ENCODE peak calls at places on chromosome 14, in nine cellular contexts. W is prostate gland, Y is endothelial cell of umbilical vein, E is spleen, C is K562, Q is body of pancreas, U is stomach, M is sigmoid colon, P is esophagus muscularis mucosa. K is an unnamed sample.
A peak's percentile ranks its signal among the peaks of the same experiment; 100 is the strongest.

GRCh38 chr14:105150368-105151111 is 18.0 kb downstream of the JAG2 start:
- DNase-seq in Y (no peak), P (no peak), M (no peak), C (no peak), E (peak; percentile 75), W (no peak), Q (no peak), U (no peak), K (no peak)

GRCh38 chr14:71209888-71210287 is 302.6 kb downstream of the PCNX1 start:
- DNase-seq in W (no peak), Y (no peak), U (no peak), P (no peak), Q (no peak), C (no peak), M (no peak), E (no peak), K (no peak)

GRCh38 chr14:83096092-83096491 is 1562.4 kb upstream of the SEL1L start:
- DNase-seq in E (no peak), W (no peak), C (no peak), Q (no peak), P (no peak), Y (no peak), M (no peak), U (no peak), K (no peak)

GRCh38 chr14:78921856-78922255 is 751.7 kb downstream of the NRXN3 start:
- DNase-seq in E (no peak), M (no peak), W (no peak), U (no peak), C (no peak), P (no peak), Q (no peak), Y (peak; percentile 92), K (no peak)

GRCh38 chr14:102589761-102590290 is 2.6 kb upstream of the RCOR1 start:
- DNase-seq in C (no peak), U (no peak), P (no peak), Q (no peak), E (peak; percentile 73), W (no peak), M (no peak), Y (no peak), K (no peak)

GRCh38 chr14:67618617-67619063 is 1.1 kb upstream of the ARG2 start:
- DNase-seq in E (no peak), C (peak; percentile 68), Q (peak; percentile 33), M (no peak), U (no peak), Y (peak; percentile 82), W (peak; percentile 22), P (no peak), K (no peak)

GRCh38 chr14:87483651-87484260 is 509.2 kb downstream of the GALC start:
- DNase-seq in E (no peak), C (no peak), M (no peak), Q (peak; percentile 4), P (no peak), W (no peak), Y (no peak), U (peak; percentile 55), K (no peak)

GRCh38 chr14:89826581-89826980 is 127.9 kb downstream of the EFCAB11 start:
- DNase-seq in C (no peak), M (no peak), P (no peak), Y (no peak), Q (no peak), E (no peak), W (no peak), U (no peak), K (no peak)

GRCh38 chr14:93935213-93935612 is 8.1 kb downstream of the FAM181A start:
- DNase-seq in C (no peak), Y (no peak), P (no peak), W (no peak), U (no peak), M (no peak), Q (no peak), E (no peak), K (no peak)

GRCh38 chr14:54381821-54382220 is 15.0 kb upstream of the CDKN3 start:
- DNase-seq in P (no peak), Q (no peak), W (no peak), C (no peak), U (no peak), Y (no peak), M (no peak), E (no peak), K (no peak)

GRCh38 chr14:26702721-26703250 is 105.0 kb upstream of the NOVA1 start:
- DNase-seq in C (no peak), U (no peak), E (no peak), W (no peak), Q (no peak), Y (no peak), M (no peak), P (no peak), K (no peak)

GRCh38 chr14:102279688-102280348 is 25.1 kb downstream of the MOK start:
- DNase-seq in M (no peak), U (no peak), E (no peak), Q (peak; percentile 48), W (no peak), P (no peak), C (no peak), Y (no peak), K (no peak)

GRCh38 chr14:70498191-70498590 is 36.6 kb downstream of the ADAM20 start:
- DNase-seq in M (no peak), E (no peak), Q (no peak), W (no peak), C (no peak), P (no peak), Y (no peak), U (no peak), K (no peak)

GRCh38 chr14:90810808-90811207 is 5.4 kb downstream of the TTC7B start:
- DNase-seq in Q (no peak), Y (no peak), M (no peak), P (no peak), E (no peak), C (no peak), U (no peak), W (no peak), K (no peak)

GRCh38 chr14:51462182-51462581 is 189.5 kb upstream of the FRMD6 start:
- DNase-seq in U (no peak), C (no peak), P (peak; percentile 45), M (no peak), Y (no peak), Q (no peak), E (no peak), W (no peak), K (no peak)

GRCh38 chr14:94536836-94537235 is 24.4 kb upstream of the SERPINA4 start:
- DNase-seq in W (no peak), Q (no peak), M (no peak), P (no peak), U (no peak), Y (no peak), C (peak; percentile 2), E (no peak), K (peak; percentile 6)

GRCh38 chr14:38138581-38139138 is 69.0 kb upstream of the SSTR1 start:
- DNase-seq in Q (no peak), M (no peak), Y (no peak), C (no peak), E (no peak), U (no peak), W (no peak), P (no peak), K (no peak)

GRCh38 chr14:102610968-102611811 is 18.7 kb downstream of the RCOR1 start:
- DNase-seq in Y (no peak), W (no peak), U (no peak), Q (no peak), C (no peak), M (no peak), E (no peak), P (no peak), K (no peak)

GRCh38 chr14:93969082-93969828 is 7.1 kb downstream of the ASB2 start:
- DNase-seq in C (no peak), P (no peak), U (no peak), Y (no peak), Q (no peak), W (no peak), E (peak; percentile 82), M (no peak), K (no peak)

GRCh38 chr14:67491741-67492504 is 3.4 kb upstream of the TMEM229B start:
- DNase-seq in C (no peak), E (no peak), Y (no peak), Q (peak; percentile 73), U (no peak), W (no peak), P (no peak), M (no peak), K (no peak)

DNA sequence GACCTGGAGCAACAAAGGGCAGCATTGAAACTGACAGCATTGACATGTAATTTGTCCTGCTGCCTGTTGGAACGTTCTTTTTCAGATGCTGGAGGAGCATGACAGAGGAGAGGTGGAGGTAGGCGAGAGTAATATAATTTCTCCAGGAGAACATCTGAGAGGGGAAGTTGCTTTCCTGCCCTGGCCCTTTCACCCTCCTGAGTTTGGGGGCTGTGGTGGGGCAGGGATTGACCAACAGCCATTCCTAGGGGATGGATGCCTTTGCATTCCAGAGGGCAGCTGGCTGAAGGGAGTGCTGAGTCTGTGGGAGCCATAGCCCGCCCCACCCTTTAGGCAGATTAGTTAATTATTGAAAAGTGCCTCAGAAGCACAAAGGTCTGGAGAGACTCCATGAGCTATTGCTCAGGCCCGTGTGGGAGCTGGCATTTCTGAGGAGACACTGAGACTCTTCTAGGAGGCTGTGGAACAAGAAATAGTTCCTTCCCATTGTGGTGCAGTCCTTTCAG is 73.5 kb downstream of the ARF6 start:
- DNase-seq in Y (no peak), M (no peak), U (peak; percentile 65), Q (peak; percentile 68), C (no peak), E (no peak), W (no peak), P (no peak), K (no peak)
- TF ChIP-seq POLR2A in Y (no peak), M (no peak), U (no peak), Q (no peak), C (no peak), E (no peak), W (no peak), P (no peak), K (no peak)

GRCh38 chr14:103729496-103730448 is 14.2 kb downstream of the ZFYVE21 start:
- DNase-seq in M (no peak), P (no peak), E (peak; percentile 67), C (peak; percentile 19), Q (no peak), Y (no peak), U (no peak), W (no peak), K (no peak)
- H3K27ac ChIP-seq in M (no peak overlapping the region), P (peak overlapping the region; percentile 14), E (peak overlapping the region; percentile 29), C (no peak overlapping the region), Q (peak overlapping the region; percentile 73), Y (no peak overlapping the region), U (peak overlapping the region; percentile 40), W (peak overlapping the region; percentile 88), K (no peak overlapping the region)

GRCh38 chr14:22598099-22598895 is at the start of gene ABHD4:
- DNase-seq in P (peak; percentile 94), W (peak; percentile 82), Q (peak; percentile 84), U (peak; percentile 88), C (peak; percentile 61), Y (peak; percentile 79), E (peak; percentile 96), M (peak; percentile 91), K (no peak)
- TF ChIP-seq POLR2A in P (no peak), W (peak; percentile 98), Q (peak; percentile 88), U (peak; percentile 53), C (peak; percentile 66), Y (peak; percentile 44), E (no peak), M (peak; percentile 76), K (no peak)

DNA sequence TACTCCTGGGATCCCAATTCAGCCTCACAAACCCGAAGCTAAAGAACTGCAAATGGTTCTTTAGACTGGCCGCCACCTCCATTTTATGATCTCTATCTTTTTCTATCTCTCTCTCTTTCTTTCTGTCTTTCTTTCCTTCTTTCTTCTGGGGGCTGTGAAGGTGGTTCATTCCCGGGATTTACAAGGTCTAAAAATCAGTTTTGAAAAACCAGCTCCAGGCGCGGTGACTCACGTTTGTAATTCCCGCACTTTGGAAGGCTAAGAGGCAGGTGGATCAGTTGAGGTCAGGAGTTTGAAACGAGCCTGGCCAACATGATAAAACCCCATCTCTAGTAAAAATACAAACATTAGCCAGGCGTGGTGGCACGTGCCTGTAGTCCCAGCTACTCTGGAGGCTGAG is 67.2 kb upstream of the VASH1 start:
- DNase-seq in P (peak; percentile 66), Y (no peak), M (no peak), U (no peak), E (no peak), C (no peak), W (no peak), Q (no peak), K (no peak)
- H3K27ac ChIP-seq in P (no peak overlapping the region), Y (no peak overlapping the region), M (no peak overlapping the region), U (no peak overlapping the region), E (no peak overlapping the region), C (no peak overlapping the region), W (no peak overlapping the region), Q (no peak overlapping the region), K (no peak overlapping the region)